ENCODE peak calls at places on chromosomes 1 and 21, in nine cellular contexts. D, P, X, F, R, U, A, T and Y are unnamed samples.

GRCh38 chr1:33286451-33287185 is 30.3 kb downstream of the ZNF362 start:
- DNase-seq in D (no peak), P (no peak), X (no peak), F (no peak), R (no peak), U (no peak), A (no peak), T (no peak), Y (no peak)

GRCh38 chr1:61223140-61223539 is 140.8 kb downstream of the NFIA start:
- DNase-seq in D (no peak), P (no peak), X (no peak), F (no peak), R (no peak), U (no peak), A (no peak), T (no peak), Y (no peak)

GRCh38 chr21:46172863-46173528 is 11.3 kb downstream of the SPATC1L start:
- DNase-seq in D (no peak), P (no peak), X (no peak), F (no peak), R (no peak), U (no peak), A (no peak), T (no peak), Y (no peak)

GRCh38 chr1:31723828-31724359 is 20.1 kb upstream of the COL16A1 start:
- DNase-seq in D (peak; percentile 75), P (peak; percentile 95), X (peak; percentile 90), F (peak; percentile 72), R (peak; percentile 77), U (peak; percentile 77), A (no peak), T (peak; percentile 83), Y (no peak)

GRCh38 chr1:119220980-119221379 is 80.5 kb upstream of the WARS2 start:
- DNase-seq in D (peak; percentile 63), P (no peak), X (no peak), F (no peak), R (no peak), U (peak; percentile 83), A (no peak), T (no peak), Y (no peak)

GRCh38 chr1:111801071-111801850 is 45.6 kb downstream of the DDX20 start:
- DNase-seq in D (no peak), P (peak; percentile 26), X (peak; percentile 30), F (no peak), R (no peak), U (no peak), A (no peak), T (no peak), Y (no peak)

GRCh38 chr1:63662846-63663245 is 69.6 kb downstream of the PGM1 start:
- DNase-seq in D (peak; percentile 85), P (no peak), X (no peak), F (no peak), R (no peak), U (peak; percentile 70), A (peak; percentile 85), T (no peak), Y (peak; percentile 89)

GRCh38 chr1:239733995-239734394 is 347.6 kb downstream of the CHRM3 start:
- DNase-seq in D (no peak), P (no peak), X (no peak), F (no peak), R (no peak), U (no peak), A (no peak), T (no peak), Y (no peak)

GRCh38 chr1:45954401-45954847 is 151.0 kb downstream of the MAST2 start:
- DNase-seq in D (peak; percentile 88), P (peak; percentile 3), X (no peak), F (no peak), R (no peak), U (peak; percentile 85), A (peak; percentile 4), T (no peak), Y (peak; percentile 70)

GRCh38 chr21:27693376-27693775 is 726.5 kb upstream of the ADAMTS5 start:
- DNase-seq in D (peak; percentile 41), P (no peak), X (no peak), F (no peak), R (no peak), U (peak; percentile 76), A (no peak), T (no peak), Y (peak; percentile 56)

GRCh38 chr1:185627136-185627535 is 107.1 kb upstream of the HMCN1 start:
- DNase-seq in D (no peak), P (no peak), X (no peak), F (no peak), R (no peak), U (no peak), A (no peak), T (no peak), Y (no peak)

GRCh38 chr1:109959974-109960744 is 24.4 kb upstream of the AHCYL1 start:
- DNase-seq in D (peak; percentile 80), P (peak; percentile 86), X (no peak), F (no peak), R (no peak), U (peak; percentile 79), A (no peak), T (no peak), Y (no peak)
- TF ChIP-seq CTCF in D (peak; percentile 5), P (no peak), X (no peak), F (no peak), R (no peak), U (peak; percentile 22), A (no peak), T (no peak), Y (no peak)

GRCh38 chr1:41041866-41042265 is 20.3 kb upstream of the SLFNL1 start:
- DNase-seq in D (peak; percentile 34), P (no peak), X (no peak), F (no peak), R (no peak), U (peak; percentile 59), A (no peak), T (no peak), Y (no peak)

GRCh38 chr1:41045740-41046139 is 24.2 kb upstream of the SLFNL1 start:
- DNase-seq in D (peak; percentile 83), P (no peak), X (no peak), F (peak; percentile 51), R (no peak), U (peak; percentile 63), A (no peak), T (no peak), Y (peak; percentile 23)

GRCh38 chr1:41048540-41048939 is 27.0 kb upstream of the SLFNL1 start:
- DNase-seq in D (no peak), P (no peak), X (peak; percentile 20), F (no peak), R (no peak), U (no peak), A (no peak), T (no peak), Y (no peak)

GRCh38 chr1:41046347-41046775 is 24.8 kb upstream of the SLFNL1 start:
- DNase-seq in D (no peak), P (no peak), X (no peak), F (peak; percentile 55), R (no peak), U (no peak), A (no peak), T (no peak), Y (no peak)

GRCh38 chr1:41044197-41044596 is 22.7 kb upstream of the SLFNL1 start:
- DNase-seq in D (no peak), P (no peak), X (no peak), F (peak; percentile 35), R (no peak), U (no peak), A (no peak), T (no peak), Y (no peak)
- H3K4me3 ChIP-seq in D (no peak overlapping the region), P (no peak overlapping the region), X (no peak overlapping the region), F (no peak overlapping the region), R (no peak overlapping the region), U (no peak overlapping the region), A (no peak overlapping the region), T (no peak overlapping the region), Y (no peak overlapping the region)

DNA sequence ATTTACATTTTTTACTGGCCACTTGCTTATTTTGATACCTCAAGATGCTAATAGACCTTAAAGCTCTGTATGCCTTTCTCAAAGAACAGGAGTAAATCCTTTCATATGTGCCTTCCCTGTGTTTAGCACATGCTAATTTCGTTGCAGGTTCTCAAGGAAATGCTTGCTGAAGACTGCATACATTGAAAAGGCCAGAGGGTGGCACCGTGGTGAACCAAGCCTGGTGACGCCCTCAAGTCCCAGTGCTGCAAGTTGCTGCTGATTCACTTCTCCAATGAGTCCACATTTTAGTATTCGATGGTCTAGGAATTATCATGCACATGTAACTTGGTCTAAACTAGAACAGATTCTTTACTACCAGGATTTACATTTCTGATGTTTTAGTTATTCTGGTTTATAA is 94.1 kb downstream of the CLDN17 start:
- DNase-seq in D (peak; percentile 0), P (peak; percentile 64), X (no peak), F (peak; percentile 46), R (no peak), U (peak; percentile 52), A (no peak), T (no peak), Y (peak; percentile 5)
- TF ChIP-seq CTCF in D (no peak), P (peak; percentile 52), X (peak; percentile 12), F (peak; percentile 39), R (no peak), U (peak; percentile 36), A (no peak), T (no peak), Y (peak; percentile 43)

DNA sequence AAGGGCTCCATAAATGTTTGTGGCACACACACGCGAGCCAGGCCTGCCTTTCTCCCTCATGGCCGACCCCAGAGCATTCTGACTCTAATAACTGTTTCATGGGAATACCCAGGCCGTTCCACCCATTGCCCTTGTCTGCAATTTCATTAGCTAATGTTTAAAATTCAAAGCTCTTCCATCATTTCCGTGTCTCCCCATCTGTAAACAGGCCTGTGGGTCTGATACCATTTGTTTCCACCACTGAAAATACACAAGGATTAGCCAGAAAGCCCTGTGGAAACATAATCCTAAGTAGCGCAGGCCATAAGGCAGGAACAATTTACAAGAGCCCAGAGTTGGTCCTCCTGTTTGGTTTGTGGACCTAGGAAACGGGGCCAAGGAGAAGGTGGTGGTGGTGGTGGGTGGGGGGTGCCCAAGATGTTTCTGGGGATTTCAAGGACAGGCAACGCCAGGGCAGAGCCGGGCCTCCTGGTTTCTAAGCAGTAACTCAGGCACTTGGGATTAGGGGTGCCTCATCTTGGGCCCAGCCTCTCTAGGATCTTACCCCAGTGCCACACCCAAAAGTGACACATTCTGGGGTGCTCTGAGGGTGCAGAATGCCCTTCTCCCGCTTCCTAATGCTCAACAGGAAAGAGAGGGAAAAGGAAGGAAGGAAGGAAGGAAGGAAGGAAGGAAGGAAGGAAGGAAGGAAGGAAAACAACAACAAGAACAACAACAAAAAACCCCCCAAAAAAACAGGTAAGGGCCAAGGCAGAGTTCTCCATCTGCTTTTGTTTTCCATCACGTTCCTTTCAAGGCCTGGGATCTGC is 79.4 kb downstream of the SSBP3 start:
- DNase-seq in D (no peak), P (no peak), X (no peak), F (no peak), R (no peak), U (no peak), A (no peak), T (no peak), Y (no peak)
- H3K4me3 ChIP-seq in D (no peak overlapping the region), P (no peak overlapping the region), X (no peak overlapping the region), F (no peak overlapping the region), R (no peak overlapping the region), U (no peak overlapping the region), A (no peak overlapping the region), T (no peak overlapping the region), Y (no peak overlapping the region)

GRCh38 chr1:154856544-154856943 is 13.5 kb downstream of the KCNN3 start:
- DNase-seq in D (no peak), P (no peak), X (no peak), F (no peak), R (no peak), U (no peak), A (no peak), T (no peak), Y (no peak)
- TF ChIP-seq CTCF in D (no peak), P (no peak), X (no peak), F (no peak), R (no peak), U (no peak), A (no peak), T (no peak), Y (no peak)

GRCh38 chr1:228371741-228372182 is 34.9 kb downstream of the TRIM11 start:
- DNase-seq in D (no peak), P (no peak), X (no peak), F (no peak), R (no peak), U (no peak), A (no peak), T (no peak), Y (no peak)
- H3K4me3 ChIP-seq in D (no peak overlapping the region), P (no peak overlapping the region), X (no peak overlapping the region), F (no peak overlapping the region), R (no peak overlapping the region), U (no peak overlapping the region), A (no peak overlapping the region), T (no peak overlapping the region), Y (no peak overlapping the region)